ENCODE peak calls at places on chromosomes 3 and 15, in five cellular contexts. R is fibroblast of mammary gland, K is fibroblast of lung, M is GM20000, E is GM13977. A is an unnamed sample.

GRCh38 chr3:97848779-97849178 is 27.0 kb downstream of the CRYBG3 start:
- DNase-seq in M (no peak), K (no peak), E (no peak), R (no peak), A (no peak)

GRCh38 chr3:71503525-71504249 is 79.8 kb downstream of the FOXP1 start:
- DNase-seq in M (no peak), E (no peak), R (peak), K (peak), A (no peak)

GRCh38 chr15:59963322-59963721 is 40.8 kb upstream of the FOXB1 start:
- DNase-seq in M (no peak), E (no peak), R (no peak), K (no peak), A (no peak)

GRCh38 chr15:61175024-61175423 is 54.1 kb downstream of the RORA start:
- DNase-seq in K (no peak), E (no peak), M (no peak), R (peak), A (no peak)

GRCh38 chr15:78229431-78230406 is 4.6 kb downstream of the ACSBG1 start:
- DNase-seq in M (no peak), E (no peak), K (no peak), R (no peak), A (no peak)

GRCh38 chr3:66534304-66534703 is 33.5 kb upstream of the LRIG1 start:
- DNase-seq in R (no peak), K (no peak), E (no peak), M (no peak), A (no peak)

GRCh38 chr15:68620721-68621528 is 42.1 kb downstream of the CORO2B start:
- DNase-seq in R (peak), M (no peak), K (peak), E (no peak), A (peak)

GRCh38 chr3:130849111-130849552 is 44.8 kb upstream of the ATP2C1 start:
- DNase-seq in M (no peak), E (no peak), R (no peak), K (no peak), A (no peak)

GRCh38 chr3:120488296-120488695 is 37.5 kb upstream of the FSTL1 start:
- DNase-seq in R (peak), M (no peak), K (no peak), E (no peak), A (no peak)

GRCh38 chr3:125334675-125335560 is 40.2 kb downstream of the ZNF148 start:
- DNase-seq in M (no peak), K (peak), E (no peak), R (no peak), A (no peak)

GRCh38 chr3:100695696-100696095 is 13.6 kb upstream of the TFG start:
- DNase-seq in K (no peak), E (no peak), M (no peak), R (no peak), A (no peak)

DNA sequence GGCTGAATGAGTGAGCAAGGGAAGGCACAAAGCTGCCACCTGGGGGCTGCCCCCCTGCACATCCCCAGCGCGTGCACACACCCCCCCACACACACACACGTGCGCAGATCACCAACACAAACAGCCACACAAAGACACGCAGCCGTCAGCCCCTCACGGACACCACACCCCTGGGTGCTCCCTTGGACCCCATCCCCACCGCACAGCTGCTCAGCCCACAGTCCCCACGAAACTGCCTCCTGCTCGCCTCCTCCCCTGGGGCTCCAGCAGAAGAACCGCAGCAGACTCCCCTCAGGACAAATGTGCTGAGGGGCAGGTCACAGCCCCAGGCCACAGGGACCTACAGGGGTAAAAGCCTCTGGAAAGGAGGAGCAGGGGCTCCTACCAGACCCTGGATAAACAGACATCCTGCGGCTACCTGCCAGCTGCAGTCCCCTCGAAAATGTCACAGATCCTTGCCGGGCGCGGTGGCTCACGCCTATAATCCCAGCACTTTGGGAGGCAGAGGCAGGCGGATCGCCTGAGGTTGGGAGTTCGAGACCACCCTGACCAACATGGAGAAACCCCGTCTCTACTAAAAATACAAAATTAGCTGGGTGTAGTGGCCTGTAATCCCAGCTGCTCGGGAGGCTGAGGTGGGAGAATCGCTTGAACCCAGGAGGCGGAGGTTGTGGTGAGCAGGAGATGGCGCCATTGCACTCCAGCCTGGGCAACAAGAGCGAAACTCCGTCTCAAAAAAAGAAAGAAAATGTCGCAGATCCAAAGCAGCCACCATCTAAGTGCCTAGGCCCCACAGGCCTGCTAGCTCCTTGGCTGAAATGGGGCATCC is 6.5 kb downstream of the TWF2 start:
- DNase-seq in E (no peak), K (no peak), M (no peak), R (no peak), A (no peak)
- TF ChIP-seq CTCF in E (peak), K (no peak), M (no peak), R (no peak), A (no peak)

DNA sequence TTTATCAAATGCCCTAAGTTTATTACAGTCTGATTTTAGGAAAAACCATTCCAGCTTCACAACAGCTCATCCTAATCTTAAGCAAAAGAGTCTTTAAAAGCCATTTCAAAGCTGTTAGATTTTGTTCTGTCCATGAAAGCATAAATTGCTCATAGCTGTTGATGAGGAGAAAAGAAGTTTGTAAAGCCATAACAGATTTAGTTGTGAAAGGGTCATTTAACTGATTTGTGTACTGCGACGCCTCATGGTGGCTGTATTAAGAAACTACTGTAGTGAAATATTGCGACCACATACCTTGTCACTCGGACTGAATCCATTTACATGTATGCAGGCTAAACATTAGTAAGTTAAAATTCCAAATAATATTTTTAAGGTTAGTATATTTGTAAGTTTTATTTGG is 20.9 kb downstream of the BBX start:
- DNase-seq in R (peak), K (peak), M (no peak), E (no peak), A (no peak)
- TF ChIP-seq CTCF in R (no peak), K (no peak), M (peak), E (peak), A (no peak)

GRCh38 chr15:33021806-33022389 is 172.6 kb downstream of the FMN1 start:
- DNase-seq in R (peak), M (peak), E (peak), K (peak), A (no peak)
- TF ChIP-seq CTCF in R (peak), M (peak), E (peak), K (peak), A (peak)

GRCh38 chr15:72782993-72783562 is 480 bp downstream of the ADPGK start:
- DNase-seq in K (no peak), E (peak), R (peak), M (peak), A (no peak)
- TF ChIP-seq CTCF in K (no peak), E (peak), R (no peak), M (no peak), A (no peak)

DNA sequence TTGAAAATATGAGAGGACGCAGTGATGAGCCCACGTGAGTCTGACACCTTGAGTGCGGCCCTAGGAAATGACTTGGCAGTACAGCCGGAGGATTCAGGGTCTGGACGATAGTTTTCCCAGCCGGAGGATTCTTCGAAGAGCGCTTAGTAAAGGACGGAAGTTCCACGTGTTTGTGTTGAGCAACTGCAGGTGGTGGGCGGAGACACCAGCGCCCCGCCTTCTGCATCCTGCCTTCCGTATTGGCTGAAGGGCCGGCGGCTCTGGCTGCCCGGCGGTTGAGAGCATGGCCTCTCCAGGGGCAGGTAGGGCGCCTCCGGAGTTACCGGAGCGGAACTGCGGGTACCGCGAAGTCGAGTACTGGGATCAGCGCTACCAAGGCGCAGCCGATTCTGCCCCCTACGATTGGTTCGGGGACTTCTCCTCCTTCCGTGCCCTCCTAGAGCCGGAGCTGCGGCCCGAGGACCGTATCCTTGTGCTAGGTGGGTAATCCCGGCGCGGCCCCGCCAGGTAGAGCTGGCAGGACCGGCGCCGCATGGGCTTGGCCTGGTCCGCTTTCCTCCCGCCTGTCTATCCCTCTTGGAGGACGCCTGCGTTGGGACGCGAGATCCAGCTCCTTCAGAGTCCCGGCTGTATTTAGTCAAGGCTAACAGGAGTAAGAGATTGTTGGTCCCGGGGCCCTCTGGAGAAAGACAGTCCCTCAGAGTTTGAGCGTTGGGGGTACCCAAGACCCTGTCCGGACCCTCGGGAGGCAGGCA is at the start of gene EEF1AKMT4:
- DNase-seq in K (peak), M (peak), R (peak), E (peak), A (peak)
- TF ChIP-seq CTCF in K (peak), M (no peak), R (peak), E (peak), A (no peak)

A was measured in AG09319.